ENCODE peak calls at places on chromosomes 5 and 9, in five cellular contexts. T is thyroid gland, E is transverse colon, J is prostate gland, G is thoracic aorta. A is an unnamed sample. For H3K4me1, the result is how much of the 10 kb centered on the place peaks cover.

GRCh38 chr9:14500705-14501104 is 186.8 kb upstream of the NFIB start:
- DNase-seq in E (no peak), G (no peak), T (no peak), J (no peak), A (no peak)

GRCh38 chr9:31824860-31825259 is 559.6 kb upstream of the ACO1 start:
- DNase-seq in E (no peak), G (no peak), T (no peak), J (no peak), A (no peak)

GRCh38 chr5:154534457-154535050 is 56.5 kb upstream of the HAND1 start:
- DNase-seq in J (no peak), E (no peak), T (no peak), G (no peak), A (no peak)

GRCh38 chr5:140408750-140409241 is 7.2 kb downstream of the ANKHD1 start:
- DNase-seq in J (no peak), G (no peak), E (no peak), T (peak), A (no peak)

GRCh38 chr9:31089822-31090221 is 1294.6 kb upstream of the ACO1 start:
- DNase-seq in E (no peak), G (no peak), J (no peak), T (no peak), A (no peak)

GRCh38 chr9:24614070-24614469 is 68.4 kb upstream of the IZUMO3 start:
- DNase-seq in G (no peak), J (no peak), T (no peak), E (no peak), A (no peak)

GRCh38 chr9:13715430-13715829 is 435.9 kb upstream of the MPDZ start:
- DNase-seq in T (no peak), E (no peak), J (no peak), G (no peak), A (no peak)

GRCh38 chr9:33469891-33470290 is 3.8 kb downstream of the NOL6 start:
- DNase-seq in G (no peak), T (no peak), J (no peak), E (no peak), A (no peak)

GRCh38 chr5:124740991-124741583 is 5.4 kb downstream of the ZNF608 start:
- DNase-seq in T (no peak), J (no peak), E (no peak), G (no peak), A (no peak)

GRCh38 chr5:62306494-62307363 is 723 bp downstream of the KIF2A start:
- DNase-seq in J (peak), T (peak), E (peak), G (peak), A (peak)

GRCh38 chr5:91162534-91163381 is 220.4 kb downstream of the ARRDC3 start:
- DNase-seq in J (peak), T (peak), E (peak), G (peak), A (no peak)

GRCh38 chr5:142120247-142120935 is 11.8 kb downstream of the NDFIP1 start:
- DNase-seq in T (no peak), E (no peak), J (no peak), G (no peak), A (no peak)

GRCh38 chr9:134475051-134475790 is 149.0 kb downstream of the RXRA start:
- DNase-seq in J (peak), E (peak), G (no peak), T (peak), A (peak)

GRCh38 chr9:89021154-89021803 is 30.0 kb downstream of the S1PR3 start:
- DNase-seq in T (peak), G (no peak), E (no peak), J (no peak), A (no peak)

GRCh38 chr5:92370032-92370431 is 986.9 kb upstream of the ARRDC3 start:
- DNase-seq in E (no peak), J (no peak), T (no peak), G (no peak), A (no peak)

GRCh38 chr9:121960665-121961064 is 132.4 kb downstream of the TTLL11 start:
- DNase-seq in G (no peak), E (no peak), T (no peak), J (no peak), A (no peak)

GRCh38 chr9:74948897-74949296 is 3.8 kb downstream of the C9orf40 start:
- DNase-seq in E (no peak), J (no peak), G (no peak), T (no peak), A (no peak)

GRCh38 chr5:137186759-137187461 is 312.2 kb downstream of the SPOCK1 start:
- DNase-seq in G (no peak), J (no peak), E (no peak), T (no peak), A (no peak)

GRCh38 chr9:133558191-133559126 is 24.0 kb downstream of the ADAMTSL2 start:
- DNase-seq in J (no peak), T (no peak), G (peak), E (no peak), A (no peak)

GRCh38 chr5:83914199-83914598 is 193.5 kb upstream of the HAPLN1 start:
- DNase-seq in E (no peak), T (no peak), J (no peak), G (no peak), A (no peak)

GRCh38 chr9:88706193-88707112 is 171.5 kb downstream of the NXNL2 start:
- DNase-seq in G (no peak), J (no peak), E (no peak), T (peak), A (no peak)

GRCh38 chr9:101764455-101764854 is 26.0 kb upstream of the GRIN3A start:
- DNase-seq in T (no peak), J (no peak), G (no peak), E (no peak), A (no peak)

GRCh38 chr9:135825435-135826187 is 81.7 kb downstream of the CAMSAP1 start:
- DNase-seq in T (no peak), J (no peak), E (no peak), G (no peak), A (no peak)

GRCh38 chr9:129648092-129648763 is 6.3 kb upstream of the ASB6 start:
- DNase-seq in J (no peak), E (no peak), G (no peak), T (no peak), A (no peak)

GRCh38 chr5:174935854-174936474 is 211.6 kb downstream of the MSX2 start:
- DNase-seq in G (no peak), E (peak), T (peak), J (peak), A (no peak)

GRCh38 chr9:132699926-132700325 is 29.7 kb downstream of the GTF3C4 start:
- DNase-seq in G (no peak), E (no peak), T (no peak), J (no peak), A (no peak)

GRCh38 chr9:129495422-129496186 is 125.3 kb downstream of the C9orf50 start:
- DNase-seq in T (peak), G (peak), E (peak), J (peak), A (peak)

GRCh38 chr5:139862313-139862712 is 66.7 kb downstream of the PSD2 start:
- DNase-seq in G (no peak), J (no peak), E (no peak), T (no peak), A (no peak)

GRCh38 chr5:126527892-126528291 is 67.1 kb downstream of the ALDH7A1 start:
- DNase-seq in T (no peak), G (no peak), J (no peak), E (no peak), A (no peak)
- H3K27ac ChIP-seq in T (no peak), G (no peak), J (no peak), E (no peak), A (no peak)

GRCh38 chr9:123867971-123868370 is 62.0 kb downstream of the DENND1A start:
- DNase-seq in G (no peak), T (no peak), J (no peak), E (no peak), A (no peak)

GRCh38 chr9:123865226-123865625 is 64.7 kb downstream of the DENND1A start:
- DNase-seq in G (no peak), E (no peak), J (no peak), T (no peak), A (no peak)

GRCh38 chr9:123864291-123864690 is 65.6 kb downstream of the DENND1A start:
- DNase-seq in T (no peak), G (no peak), E (no peak), J (no peak), A (no peak)

GRCh38 chr9:123867034-123867433 is 62.9 kb downstream of the DENND1A start:
- DNase-seq in J (no peak), G (no peak), E (no peak), T (no peak), A (peak)

GRCh38 chr9:123866497-123866896 is 63.4 kb downstream of the DENND1A start:
- DNase-seq in T (no peak), J (no peak), E (no peak), G (no peak), A (peak)
- H3K4me1 ChIP-seq in T (under half), J (under half), E (under half), G (under half), A (under half)

GRCh38 chr9:91192379-91192775 is 169.3 kb downstream of the AUH start:
- DNase-seq in G (no peak), J (no peak), E (no peak), T (peak), A (no peak)

GRCh38 chr9:91192785-91193657 is 168.7 kb downstream of the AUH start:
- DNase-seq in E (peak), J (peak), G (peak), T (peak), A (peak)

GRCh38 chr9:91190062-91190461 is 171.7 kb downstream of the AUH start:
- DNase-seq in J (no peak), G (no peak), E (no peak), T (no peak), A (no peak)

GRCh38 chr9:91193658-91194391 is 167.9 kb downstream of the AUH start:
- DNase-seq in E (peak), T (peak), J (peak), G (peak), A (peak)

DNA sequence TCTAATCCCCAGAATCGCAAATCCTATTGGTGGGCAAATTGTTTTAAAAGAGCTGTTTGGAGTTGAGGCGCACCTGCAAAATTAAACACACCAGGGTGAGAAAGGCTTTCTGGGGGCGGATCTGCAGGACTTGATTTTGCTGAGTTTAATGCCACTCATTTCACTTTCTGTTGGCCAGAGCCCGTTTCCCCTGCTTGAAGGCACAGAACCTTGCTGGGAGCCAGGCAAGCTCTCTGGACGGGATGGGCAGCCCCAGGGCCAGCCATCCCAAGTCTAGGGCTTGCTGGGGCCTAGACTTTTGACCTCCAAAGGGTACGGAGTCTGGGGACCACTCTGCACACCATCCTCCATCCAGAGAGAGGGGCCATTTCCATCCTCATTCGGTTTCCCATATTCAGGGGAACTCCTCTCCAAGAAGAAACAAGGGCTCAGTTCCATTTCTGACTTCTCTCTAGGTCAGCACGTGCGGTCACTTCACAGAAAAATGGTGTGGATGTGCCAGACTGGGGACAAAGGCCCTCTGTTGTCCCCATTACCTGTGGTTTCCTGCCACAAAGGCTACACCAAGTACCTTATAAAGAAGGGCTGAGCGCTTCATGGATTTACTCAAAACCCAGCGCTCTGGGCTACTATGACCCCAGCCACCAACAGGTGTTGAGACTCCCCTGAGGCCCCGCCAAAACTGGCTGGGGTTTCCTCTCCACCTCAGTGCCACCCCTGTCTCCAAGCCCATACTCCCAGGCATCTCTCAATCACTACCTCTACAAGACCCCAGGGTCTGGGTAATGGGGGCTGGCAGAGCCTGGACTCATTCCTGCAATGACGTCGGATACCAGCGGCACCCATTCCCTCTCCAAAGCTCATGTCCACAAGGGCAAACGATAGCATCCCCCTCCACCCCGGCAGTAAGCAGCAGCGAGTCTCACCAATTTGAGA is 170.0 kb downstream of the AUH start:
- DNase-seq in J (no peak), T (peak), G (no peak), E (no peak), A (no peak)
- H3K27ac ChIP-seq in J (peak), T (peak), G (peak), E (peak), A (no peak)

GRCh38 chr5:110536120-110537115 is 190.1 kb downstream of the TMEM232 start:
- DNase-seq in E (no peak), J (no peak), G (no peak), T (peak), A (no peak)
- H3K4me1 ChIP-seq in E (under half), J (under half), G (under half), T (under half), A (under half)

GRCh38 chr5:36744678-36745659 is 131.6 kb upstream of the NIPBL start:
- DNase-seq in J (peak), G (no peak), E (peak), T (peak), A (no peak)

GRCh38 chr5:36740259-36740898 is 134.0 kb downstream of the SLC1A3 start:
- DNase-seq in G (no peak), J (no peak), E (no peak), T (no peak), A (no peak)

GRCh38 chr5:36741138-36741537 is 134.7 kb downstream of the SLC1A3 start:
- DNase-seq in J (peak), G (no peak), E (no peak), T (no peak), A (no peak)

GRCh38 chr5:36739751-36740221 is 133.4 kb downstream of the SLC1A3 start:
- DNase-seq in J (peak), T (peak), G (no peak), E (peak), A (peak)

DNA sequence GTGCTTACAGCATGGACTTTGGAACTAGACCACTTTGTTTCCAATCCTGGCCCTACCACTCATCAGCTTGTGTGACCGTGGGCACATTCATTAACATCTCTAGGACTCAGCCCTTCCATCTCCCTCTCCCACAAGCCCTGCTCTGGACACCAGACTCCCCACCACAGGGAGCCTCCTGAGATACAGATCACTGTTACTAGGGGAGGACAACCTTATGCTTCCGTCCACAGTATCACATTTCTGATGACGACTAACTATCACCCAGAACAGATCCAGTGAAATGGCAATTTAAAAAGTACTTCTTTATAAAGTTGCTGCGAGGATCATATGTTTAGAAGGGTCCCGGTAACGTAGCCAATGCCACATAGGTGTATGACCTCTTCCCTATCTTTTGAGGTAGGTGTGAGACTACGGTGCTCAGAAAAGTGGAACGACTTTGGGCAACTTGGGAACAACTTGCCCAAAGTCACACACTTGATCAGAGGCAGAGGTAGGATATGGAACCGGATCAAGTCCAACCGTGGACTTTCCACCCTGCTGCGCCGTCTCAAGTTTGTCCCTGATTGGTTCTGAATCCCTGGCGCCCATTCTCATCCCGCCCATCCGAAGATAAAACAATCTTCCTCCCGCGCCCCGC is 132.4 kb upstream of the NIPBL start:
- DNase-seq in T (no peak), J (peak), G (no peak), E (no peak), A (no peak)
- H3K27ac ChIP-seq in T (peak), J (peak), G (no peak), E (peak), A (no peak)

GRCh38 chr5:169162407-169162806 is 138.5 kb downstream of the SLIT3 start:
- DNase-seq in T (no peak), G (no peak), J (no peak), E (no peak), A (no peak)

GRCh38 chr5:169165052-169165451 is 135.9 kb downstream of the SLIT3 start:
- DNase-seq in T (no peak), E (no peak), J (no peak), G (no peak), A (no peak)

GRCh38 chr5:169168288-169168687 is 132.7 kb downstream of the SLIT3 start:
- DNase-seq in E (no peak), G (no peak), T (no peak), J (no peak), A (no peak)

GRCh38 chr5:169161022-169161680 is 139.8 kb downstream of the SLIT3 start:
- DNase-seq in E (no peak), T (peak), J (peak), G (peak), A (no peak)

DNA sequence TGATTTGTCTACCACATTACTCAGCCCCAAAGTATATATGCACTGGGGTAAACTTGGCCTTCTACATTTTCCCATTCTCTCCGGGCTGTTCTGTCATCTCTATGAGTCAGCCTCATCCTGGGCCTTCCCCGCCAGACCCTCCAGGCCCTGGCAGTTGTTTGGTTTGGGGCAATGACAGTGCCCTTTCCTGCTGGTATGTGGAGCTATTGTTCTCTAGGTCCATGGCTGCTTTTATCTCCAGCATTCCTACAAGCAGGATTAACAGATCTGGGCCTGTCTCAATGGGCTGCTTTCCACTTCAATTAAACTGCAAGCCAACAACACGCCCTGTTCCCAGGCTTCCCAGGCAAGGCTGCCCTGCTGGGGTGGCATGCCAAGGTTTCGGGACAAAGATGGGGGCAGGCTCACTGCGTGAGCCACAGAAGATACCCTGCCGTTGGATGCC is 136.4 kb downstream of the SLIT3 start:
- DNase-seq in J (peak), E (no peak), T (no peak), G (no peak), A (no peak)
- H3K4me1 ChIP-seq in J (under half), E (under half), T (under half), G (under half), A (under half)

GRCh38 chr5:101716941-101717340 is 579.1 kb downstream of the SLCO4C1 start:
- DNase-seq in E (no peak), G (no peak), T (no peak), J (no peak), A (no peak)
- H3K27ac ChIP-seq in E (no peak), G (no peak), T (no peak), J (no peak), A (no peak)

GRCh38 chr5:14218011-14218410 is 74.9 kb downstream of the TRIO start:
- DNase-seq in T (no peak), J (no peak), E (no peak), G (no peak), A (no peak)
- H3K4me1 ChIP-seq in T (half or more), J (under half), E (half or more), G (under half), A (under half)

GRCh38 chr9:341634-342421 is 127.2 kb downstream of the DOCK8 start:
- DNase-seq in E (no peak), G (no peak), J (no peak), T (no peak), A (no peak)
- H3K27ac ChIP-seq in E (no peak), G (no peak), J (no peak), T (no peak), A (no peak)

A was measured in naive thymus-derived CD4-positive, alpha-beta T cell.